ENCODE peak calls at places on chromosomes 6 and 20, in five cellular contexts. U is posterior cingulate gyrus, F is cardiac fibroblast, P is NB4, O is neural crest cell. Y is an unnamed sample.

GRCh38 chr20:55515831-55516230 is 489.5 kb downstream of the CBLN4 start:
- DNase-seq in U (no peak), P (no peak), O (no peak), F (no peak), Y (no peak)

GRCh38 chr6:165880721-165881120 is 217.7 kb upstream of the PDE10A start:
- DNase-seq in F (no peak), U (no peak), O (no peak), P (no peak), Y (no peak)

GRCh38 chr6:46734867-46735719 is at the start of gene PLA2G7:
- DNase-seq in U (peak; percentile 84), F (no peak), O (peak; percentile 38), P (no peak), Y (peak; percentile 25)

GRCh38 chr6:168046696-168047095 is 32.3 kb downstream of the FRMD1 start:
- DNase-seq in P (no peak), O (no peak), U (peak; percentile 22), F (no peak), Y (no peak)

GRCh38 chr6:52019092-52019491 is 68.3 kb downstream of the PKHD1 start:
- DNase-seq in U (no peak), O (no peak), F (no peak), P (no peak), Y (no peak)

GRCh38 chr6:149840345-149841075 is 23.6 kb downstream of the LRP11 start:
- DNase-seq in U (peak; percentile 71), O (no peak), F (peak; percentile 81), P (peak; percentile 52), Y (no peak)

GRCh38 chr20:37408202-37408929 is 62.4 kb downstream of the SRC start:
- DNase-seq in U (peak; percentile 83), P (no peak), O (no peak), F (peak; percentile 18), Y (no peak)

GRCh38 chr6:44176935-44177509 is 18.4 kb downstream of the CAPN11 start:
- DNase-seq in P (peak; percentile 87), F (no peak), O (no peak), U (no peak), Y (no peak)

GRCh38 chr20:63977392-63978276 is 1.8 kb downstream of the SAMD10 start:
- DNase-seq in O (no peak), U (no peak), F (peak; percentile 72), P (peak; percentile 96), Y (no peak)

GRCh38 chr6:101445527-101445926 is 52.0 kb downstream of the GRIK2 start:
- DNase-seq in O (no peak), P (no peak), U (no peak), F (peak; percentile 2), Y (no peak)